ENCODE peak calls at places on chromosomes 13 and 19, in six cellular contexts. Z is HCT116, D is SK-N-SH, Q is HepG2, K is H1, S is K562. M is an unnamed sample.

GRCh38 chr19:14333101-14333871 is 48.0 kb upstream of the ADGRE5 start:
- DNase-seq in Z (no peak), K (peak; percentile 76), S (no peak), Q (no peak), D (peak; percentile 45), M (no peak)

GRCh38 chr13:105598551-105598950 is 936.9 kb downstream of the EFNB2 start:
- DNase-seq in D (no peak), K (no peak), S (no peak), Z (no peak), Q (no peak), M (no peak)

GRCh38 chr13:91868351-91868750 is 469.9 kb downstream of the GPC5 start:
- DNase-seq in D (no peak), Q (no peak), K (no peak), S (no peak), Z (no peak), M (no peak)

GRCh38 chr19:49658139-49658517 is 7.5 kb downstream of the IRF3 start:
- DNase-seq in D (no peak), Z (no peak), Q (no peak), S (no peak), K (no peak), M (no peak)

GRCh38 chr19:45419396-45419795 is 4.3 kb downstream of the ERCC1 start:
- DNase-seq in D (no peak), K (no peak), Z (no peak), S (no peak), Q (no peak), M (no peak)

GRCh38 chr19:18438331-18439024 is 545 bp upstream of the ISYNA1 start:
- DNase-seq in Q (peak; percentile 63), Z (no peak), K (peak; percentile 78), D (no peak), S (peak; percentile 78), M (peak; percentile 87)

GRCh38 chr13:25923217-25924085 is 128.4 kb downstream of the SHISA2 start:
- DNase-seq in K (no peak), S (no peak), Q (no peak), Z (no peak), D (no peak), M (no peak)

GRCh38 chr13:34700155-34700554 is 241.9 kb upstream of the NBEA start:
- DNase-seq in D (no peak), S (no peak), Q (no peak), Z (no peak), K (no peak), M (no peak)

GRCh38 chr19:6021878-6022569 is 44.1 kb upstream of the RANBP3 start:
- DNase-seq in D (peak; percentile 92), Q (peak; percentile 85), K (peak; percentile 95), S (peak; percentile 87), Z (peak; percentile 47), M (peak; percentile 61)

GRCh38 chr19:19821366-19822147 is at the start of gene ZNF506:
- DNase-seq in Q (no peak), S (no peak), D (peak; percentile 90), K (peak; percentile 79), Z (no peak), M (peak; percentile 82)

GRCh38 chr19:6677924-6678689 is 8.1 kb upstream of the TNFSF14 start:
- DNase-seq in D (peak; percentile 44), Q (no peak), K (peak; percentile 89), Z (no peak), S (peak; percentile 95), M (no peak)

GRCh38 chr19:48359123-48359522 is 4.6 kb downstream of the TMEM143 start:
- DNase-seq in Q (no peak), D (no peak), Z (no peak), K (no peak), S (no peak), M (no peak)

GRCh38 chr19:48543121-48543710 is 8.8 kb upstream of the SULT2B1 start:
- DNase-seq in D (no peak), Q (no peak), K (no peak), Z (peak; percentile 53), S (no peak), M (peak; percentile 91)

GRCh38 chr13:20178156-20178555 is 14.6 kb downstream of the GJB2 start:
- DNase-seq in Q (no peak), Z (no peak), K (no peak), D (no peak), S (no peak), M (no peak)

GRCh38 chr19:7527516-7528191 is 5.2 kb downstream of the MCOLN1 start:
- DNase-seq in D (no peak), K (no peak), Q (no peak), Z (no peak), S (no peak), M (no peak)

GRCh38 chr13:42740753-42741152 is 40.6 kb upstream of the FAM216B start:
- DNase-seq in Z (peak; percentile 7), Q (no peak), D (peak; percentile 9), K (no peak), S (peak; percentile 4), M (no peak)

GRCh38 chr19:34556500-34556899 is 74.9 kb downstream of the WTIP start:
- DNase-seq in K (peak; percentile 66), Q (peak; percentile 13), D (no peak), S (peak; percentile 28), Z (peak; percentile 10), M (no peak)

GRCh38 chr19:5107432-5108122 is 138.7 kb downstream of the KDM4B start:
- DNase-seq in K (no peak), Q (no peak), D (peak; percentile 83), Z (no peak), S (no peak), M (no peak)

GRCh38 chr19:13401388-13401787 is 104.9 kb downstream of the CACNA1A start:
- DNase-seq in Q (peak; percentile 2), K (peak; percentile 46), Z (peak; percentile 48), D (no peak), S (peak; percentile 66), M (peak; percentile 63)

GRCh38 chr19:4456843-4457653 is 546 bp downstream of the UBXN6 start:
- DNase-seq in S (peak; percentile 91), Z (no peak), Q (no peak), K (peak; percentile 78), D (peak; percentile 98), M (no peak)

GRCh38 chr19:7673995-7674667 is 2.8 kb upstream of the MCEMP1 start:
- DNase-seq in D (peak; percentile 81), Q (peak; percentile 21), S (peak; percentile 86), Z (peak; percentile 72), K (peak; percentile 81), M (peak; percentile 82)

DNA sequence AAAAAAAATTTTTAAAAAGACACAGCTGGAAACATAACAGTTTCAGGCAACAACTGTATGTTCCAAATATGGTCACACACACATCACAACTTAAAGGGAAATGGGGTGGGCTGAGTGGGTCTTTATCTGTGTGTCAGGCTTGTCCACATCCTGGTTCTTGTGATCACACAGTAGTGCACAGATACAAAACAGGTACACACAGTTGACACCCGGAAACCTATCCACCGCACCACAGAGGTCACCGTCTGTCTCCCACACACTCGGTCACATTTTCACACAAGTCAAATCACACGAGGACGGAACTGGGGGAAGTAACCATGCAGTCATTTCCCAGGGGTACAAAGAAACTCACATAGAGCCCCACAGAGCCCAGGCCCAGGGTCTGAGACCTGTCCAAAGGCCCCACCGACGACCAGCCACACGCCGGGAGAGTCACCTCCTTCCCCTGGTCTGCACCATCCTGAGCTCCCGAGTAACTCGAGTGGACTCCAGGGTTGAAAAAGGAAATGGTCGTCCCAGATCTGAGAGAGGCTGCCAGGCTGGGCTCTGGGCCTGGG is 1.4 kb upstream of the PPAN start:
- DNase-seq in D (no peak), Z (no peak), S (no peak), Q (no peak), K (no peak), M (no peak)
- TF ChIP-seq JUND in D (no peak), Z (no peak), S (peak; percentile 19), Q (no peak), K (no peak), M (no peak)

DNA sequence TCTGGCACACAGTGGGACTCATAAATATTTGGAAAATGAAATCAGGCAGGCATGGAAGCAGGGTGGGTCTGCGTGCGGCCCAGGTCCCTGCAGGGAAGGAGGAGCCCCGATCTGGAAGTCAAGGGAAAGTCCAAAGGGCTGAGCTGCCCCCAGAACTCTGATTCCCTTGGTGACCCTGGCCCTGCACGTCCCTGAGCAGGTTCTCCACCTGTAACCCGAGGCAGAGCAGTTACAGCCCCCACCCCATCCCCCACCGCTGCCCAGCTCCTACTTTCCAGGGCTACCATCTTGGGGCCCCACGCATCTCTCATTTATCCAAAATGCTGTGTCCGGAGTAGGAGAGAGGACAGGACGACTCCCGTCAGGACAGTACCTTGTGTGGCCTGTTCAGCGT is 2.1 kb downstream of the PLEKHF1 start:
- DNase-seq in S (no peak), K (no peak), Z (no peak), D (no peak), Q (no peak), M (no peak)
- TF ChIP-seq JUND in S (no peak), K (no peak), Z (no peak), D (no peak), Q (no peak), M (no peak)

DNA sequence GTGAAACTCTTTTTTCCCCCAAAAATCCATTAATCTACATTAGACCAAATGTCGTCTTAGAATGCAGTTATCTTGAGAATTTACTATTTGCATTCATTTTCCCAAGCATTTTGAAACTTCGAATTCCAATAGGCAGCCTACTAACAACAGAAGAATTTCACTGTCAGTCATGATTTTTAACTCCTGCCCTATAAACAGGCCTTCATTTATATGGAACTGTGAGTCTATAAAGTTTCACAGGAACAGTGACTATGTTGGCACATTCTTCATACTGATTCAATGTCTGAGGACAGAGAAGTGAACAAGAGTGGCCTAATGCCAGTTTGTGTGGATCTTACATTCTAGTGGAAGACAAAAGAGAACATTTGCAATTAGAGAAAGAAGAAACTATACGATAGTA is 198.0 kb downstream of the PCDH17 start:
- DNase-seq in S (no peak), D (no peak), Q (no peak), Z (no peak), K (no peak), M (no peak)
- TF ChIP-seq JUND in S (no peak), D (no peak), Q (no peak), Z (no peak), K (no peak), M (no peak)

DNA sequence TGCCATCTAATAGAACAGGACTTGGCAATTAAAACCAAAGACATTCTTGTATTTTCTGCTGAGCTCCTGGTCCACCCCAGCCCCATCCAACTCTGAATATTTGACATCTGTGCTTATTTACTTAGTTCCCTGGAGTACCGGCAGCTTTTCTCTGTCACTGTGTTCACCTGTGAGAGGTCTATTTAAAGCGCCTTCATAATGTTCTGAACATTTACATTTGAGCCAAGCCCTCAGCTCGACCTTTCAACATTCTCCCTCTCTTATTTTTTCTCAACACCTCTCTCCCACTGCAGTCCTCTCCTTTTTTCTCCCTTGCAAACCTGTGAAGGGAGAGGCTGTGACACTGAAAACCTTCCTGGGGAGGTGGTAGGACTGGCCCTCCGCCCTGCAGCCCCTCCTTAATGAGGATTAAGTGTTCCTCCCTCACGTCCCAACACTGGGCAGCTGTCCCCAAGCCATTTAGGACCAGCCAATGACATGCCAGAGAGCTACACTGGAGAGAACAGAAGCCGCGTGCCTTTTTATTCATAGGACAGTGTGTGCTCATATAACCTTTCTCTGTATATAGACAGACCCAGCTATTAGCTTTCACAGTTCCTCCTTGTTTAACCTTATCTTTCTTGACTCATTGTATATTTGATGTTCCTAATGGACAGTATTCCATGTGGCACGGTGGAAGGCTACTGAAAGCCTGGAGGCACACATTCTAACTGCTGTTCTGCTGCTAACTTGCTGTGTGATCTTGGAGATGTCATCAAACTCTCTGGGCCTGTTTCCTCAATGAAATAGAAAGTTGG is 134.8 kb downstream of the NUFIP1 start:
- DNase-seq in Q (peak; percentile 62), D (no peak), K (no peak), Z (no peak), S (no peak), M (peak; percentile 18)
- TF ChIP-seq JUND in Q (no peak), D (no peak), K (no peak), Z (no peak), S (no peak), M (no peak)

M was measured in T47D.